ENCODE peak calls at places on chromosomes 1 and 21, in nine cellular contexts. R is Panc1, W is left ventricle myocardium inferior, E is spleen, U is breast epithelium, C is tibial artery, V is SJSA1, B is uterus, D is fibroblast of lung. Y is an unnamed sample. For H3K9me3, the result is how much of the 10 kb centered on the place peaks cover.

GRCh38 chr1:197892684-197893083 is 9.7 kb upstream of the C1orf53 start:
- DNase-seq in R (no peak), W (no peak), E (no peak), U (no peak), C (no peak), V (no peak), B (no peak), D (no peak), Y (no peak)

GRCh38 chr1:154703207-154703606 is 95.2 kb upstream of the ADAR start:
- DNase-seq in R (no peak), W (no peak), E (no peak), U (no peak), C (no peak), V (no peak), B (no peak), D (no peak), Y (no peak)

GRCh38 chr1:54365847-54366246 is 40.3 kb downstream of the SSBP3 start:
- DNase-seq in R (no peak), W (no peak), E (no peak), U (no peak), C (no peak), V (no peak), B (no peak), D (no peak), Y (no peak)

GRCh38 chr1:227894831-227895451 is 52.8 kb downstream of the WNT9A start:
- DNase-seq in R (no peak), W (no peak), E (no peak), U (peak), C (peak), V (peak), B (no peak), D (no peak), Y (peak)

GRCh38 chr1:7629011-7629410 is 142.1 kb upstream of the VAMP3 start:
- DNase-seq in R (no peak), W (no peak), E (no peak), U (no peak), C (no peak), V (no peak), B (no peak), D (no peak), Y (no peak)

GRCh38 chr1:21307663-21308062 is 17.4 kb upstream of the ECE1 start:
- DNase-seq in R (no peak), W (no peak), E (no peak), U (no peak), C (no peak), V (no peak), B (no peak), D (no peak), Y (no peak)

GRCh38 chr1:226657788-226658537 is 81.1 kb downstream of the ITPKB start:
- DNase-seq in R (no peak), W (no peak), E (peak), U (peak), C (no peak), V (no peak), B (no peak), D (no peak), Y (peak)

GRCh38 chr1:6080469-6080868 is 34.8 kb downstream of the KCNAB2 start:
- DNase-seq in R (no peak), W (no peak), E (no peak), U (no peak), C (no peak), V (no peak), B (no peak), D (no peak), Y (no peak)

GRCh38 chr1:32151319-32151787 is 28.1 kb upstream of the TXLNA start:
- DNase-seq in R (no peak), W (no peak), E (no peak), U (no peak), C (no peak), V (no peak), B (no peak), D (peak), Y (no peak)

GRCh38 chr1:59673575-59674467 is 140.9 kb upstream of the HOOK1 start:
- DNase-seq in R (no peak), W (no peak), E (peak), U (peak), C (no peak), V (no peak), B (peak), D (no peak), Y (no peak)

GRCh38 chr1:219350621-219351020 is 176.9 kb downstream of the LYPLAL1 start:
- DNase-seq in R (no peak), W (no peak), E (no peak), U (no peak), C (no peak), V (no peak), B (no peak), D (peak), Y (no peak)

GRCh38 chr1:181514298-181515290 is 31.3 kb downstream of the CACNA1E start:
- DNase-seq in R (no peak), W (no peak), E (no peak), U (no peak), C (no peak), V (no peak), B (no peak), D (no peak), Y (no peak)

GRCh38 chr1:53682369-53682685 is 56.6 kb downstream of the GLIS1 start:
- DNase-seq in R (no peak), W (no peak), E (no peak), U (no peak), C (no peak), V (no peak), B (no peak), D (no peak), Y (no peak)

GRCh38 chr1:62068978-62069377 is 125.7 kb upstream of the L1TD1 start:
- DNase-seq in R (no peak), W (no peak), E (no peak), U (no peak), C (no peak), V (no peak), B (peak), D (peak), Y (no peak)

GRCh38 chr1:59243978-59244377 is 52.9 kb upstream of the FGGY start:
- DNase-seq in R (no peak), W (no peak), E (no peak), U (no peak), C (no peak), V (no peak), B (no peak), D (no peak), Y (no peak)

GRCh38 chr1:171494086-171494485 is 8.8 kb downstream of the PRRC2C start:
- DNase-seq in R (no peak), W (no peak), E (no peak), U (no peak), C (no peak), V (no peak), B (no peak), D (peak), Y (no peak)

GRCh38 chr1:244022301-244022700 is 28.8 kb upstream of the ZBTB18 start:
- DNase-seq in R (no peak), W (no peak), E (no peak), U (peak), C (no peak), V (no peak), B (no peak), D (peak), Y (no peak)

GRCh38 chr1:160207751-160208150 is 2.6 kb downstream of the PEA15 start:
- DNase-seq in R (no peak), W (no peak), E (no peak), U (no peak), C (no peak), V (no peak), B (no peak), D (no peak), Y (no peak)
- H3K27ac ChIP-seq in R (no peak), W (peak), E (peak), U (peak), C (peak), V (peak), B (peak), D (peak), Y (peak)

DNA sequence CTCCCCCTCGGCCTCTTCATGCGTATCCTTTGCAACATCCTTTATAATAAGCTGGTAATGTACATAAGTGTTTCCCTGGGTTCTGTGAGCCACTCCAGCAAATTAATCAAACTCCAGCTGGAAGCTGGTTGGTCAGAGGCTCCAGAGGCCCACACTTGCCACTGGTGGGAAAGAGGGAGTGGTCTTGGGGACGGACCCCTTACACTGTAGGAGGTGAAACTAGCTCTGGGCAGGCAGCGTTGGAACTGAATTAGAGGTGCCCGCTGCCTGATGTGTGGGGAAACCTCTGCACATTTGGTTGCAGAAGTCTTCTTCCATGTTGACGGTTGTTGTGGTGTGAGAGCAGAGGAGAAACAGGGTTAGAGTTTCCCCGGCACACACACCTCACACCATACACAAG is 14.6 kb upstream of the COL6A1 start:
- DNase-seq in R (no peak), W (no peak), E (no peak), U (no peak), C (no peak), V (no peak), B (peak), D (no peak), Y (no peak)
- H3K9me3 ChIP-seq in R (under half), W (under half), E (under half), U (under half), C (under half), V (under half), B (under half), D (under half), Y (under half)

DNA sequence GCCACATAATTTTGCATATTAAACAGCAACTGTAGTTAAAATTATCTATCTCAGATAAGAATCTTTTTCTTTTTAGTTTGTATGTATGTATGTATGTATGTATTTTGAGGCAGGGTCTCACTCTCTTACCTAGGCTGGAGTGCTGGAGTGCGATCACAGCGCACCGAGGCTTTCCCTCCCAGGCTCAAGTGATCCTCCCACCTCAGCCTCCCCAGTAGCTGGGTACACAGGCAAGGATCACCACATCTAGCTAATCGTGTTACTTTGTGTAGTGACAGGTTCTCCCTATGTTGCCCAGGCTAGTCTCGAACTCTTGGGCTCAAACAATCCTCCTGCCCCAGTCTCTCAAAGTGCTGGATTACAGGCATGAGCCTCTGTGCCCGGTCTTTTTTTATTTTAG is 30.5 kb upstream of the PUM1 start:
- DNase-seq in R (no peak), W (no peak), E (no peak), U (no peak), C (no peak), V (no peak), B (no peak), D (no peak), Y (no peak)
- H3K27ac ChIP-seq in R (no peak), W (no peak), E (no peak), U (no peak), C (no peak), V (no peak), B (no peak), D (no peak), Y (no peak)

GRCh38 chr1:152622803-152623202 is at the start of gene LCE3A:
- DNase-seq in R (no peak), W (no peak), E (no peak), U (no peak), C (no peak), V (no peak), B (no peak), D (no peak), Y (no peak)

GRCh38 chr1:152621993-152622392 is 910 bp downstream of the LCE3A start:
- DNase-seq in R (no peak), W (no peak), E (no peak), U (no peak), C (no peak), V (no peak), B (no peak), D (no peak), Y (no peak)

GRCh38 chr1:152630596-152630995 is 7.7 kb upstream of the LCE3A start:
- DNase-seq in R (no peak), W (no peak), E (no peak), U (no peak), C (no peak), V (no peak), B (no peak), D (no peak), Y (no peak)

GRCh38 chr1:152623203-152623844 is 421 bp upstream of the LCE3A start:
- DNase-seq in R (no peak), W (no peak), E (no peak), U (no peak), C (no peak), V (no peak), B (no peak), D (no peak), Y (no peak)

DNA sequence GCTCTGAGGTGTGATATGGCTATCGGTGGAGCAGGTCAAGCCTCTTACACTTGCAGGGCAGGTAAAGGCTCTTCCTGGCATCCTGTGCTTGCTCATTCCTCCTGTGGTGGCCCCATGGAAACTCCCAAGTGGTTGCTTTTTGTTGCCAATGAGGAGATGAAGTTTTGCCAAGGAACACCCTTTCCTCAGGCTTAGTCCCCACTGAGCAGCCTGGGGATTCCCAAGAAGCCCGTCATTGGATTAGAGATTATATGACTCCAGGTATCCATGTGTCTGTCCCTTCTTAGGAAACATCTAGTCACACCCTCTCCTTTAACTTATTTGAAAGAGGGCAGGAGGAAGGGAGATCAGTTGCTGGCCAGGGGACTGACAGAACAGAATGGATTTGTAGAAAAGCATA is 3.8 kb upstream of the LCE3A start:
- DNase-seq in R (no peak), W (no peak), E (no peak), U (no peak), C (no peak), V (no peak), B (no peak), D (no peak), Y (no peak)
- H3K9me3 ChIP-seq in R (under half), W (under half), E (under half), U (under half), C (under half), V (under half), B (under half), D (under half), Y (under half)